ENCODE peak calls at places on chromosome 6, in ten cellular contexts. One of them, this sample, is unnamed.

GRCh38 chr6:113909224-113909856 is 52.2 kb downstream of the MARCKS start:
- DNase-seq in endothelial cell: peak; percentile 47
- DNase-seq in cardiac muscle cell: peak; percentile 79
- DNase-seq in nephron progenitor cell: peak; percentile 34
- DNase-seq in stimulated activated naive B cell treated with anti-CD40 and anti-IgM and Interleukin-4, amounts not matched to agents 10 μg/mL and 1 μg/mL and 100 μg/mL, for 72 hours: no peak
- DNase-seq in mesothelial cell of epicardium: no peak
- DNase-seq in RKO: peak; percentile 55
- DNase-seq in left cardiac atrium: no peak
- DNase-seq in DMS153: peak; percentile 7
- DNase-seq in stimulated activated CD4-positive, alpha-beta T cell treated with anti-CD3 and anti-CD28 coated beads, Interleukin-1b, Interleukin-23, amount 100 ng/mL, for 48 hours: no peak
- DNase-seq in this sample: peak; percentile 50

GRCh38 chr6:43274916-43275597 is 23.0 kb upstream of the SLC22A7 start:
- DNase-seq in endothelial cell: no peak
- DNase-seq in cardiac muscle cell: no peak
- DNase-seq in nephron progenitor cell: peak; percentile 65
- DNase-seq in stimulated activated naive B cell treated with anti-CD40 and anti-IgM and Interleukin-4, amounts not matched to agents 10 μg/mL and 1 μg/mL and 100 μg/mL, for 72 hours: no peak
- DNase-seq in mesothelial cell of epicardium: no peak
- DNase-seq in RKO: no peak
- DNase-seq in left cardiac atrium: no peak
- DNase-seq in DMS153: no peak
- DNase-seq in stimulated activated CD4-positive, alpha-beta T cell treated with anti-CD3 and anti-CD28 coated beads, Interleukin-1b, Interleukin-23, amount 100 ng/mL, for 48 hours: no peak
- DNase-seq in this sample: peak; percentile 82

GRCh38 chr6:34053721-34054120 is 92.2 kb downstream of the GRM4 start:
- DNase-seq in endothelial cell: no peak
- DNase-seq in cardiac muscle cell: no peak
- DNase-seq in nephron progenitor cell: no peak
- DNase-seq in stimulated activated naive B cell treated with anti-CD40 and anti-IgM and Interleukin-4, amounts not matched to agents 10 μg/mL and 1 μg/mL and 100 μg/mL, for 72 hours: no peak
- DNase-seq in mesothelial cell of epicardium: no peak
- DNase-seq in RKO: no peak
- DNase-seq in left cardiac atrium: no peak
- DNase-seq in DMS153: peak; percentile 91
- DNase-seq in stimulated activated CD4-positive, alpha-beta T cell treated with anti-CD3 and anti-CD28 coated beads, Interleukin-1b, Interleukin-23, amount 100 ng/mL, for 48 hours: no peak
- DNase-seq in this sample: no peak

GRCh38 chr6:34146021-34146782 is at the start of gene GRM4:
- DNase-seq in endothelial cell: no peak
- DNase-seq in cardiac muscle cell: no peak
- DNase-seq in nephron progenitor cell: no peak
- DNase-seq in stimulated activated naive B cell treated with anti-CD40 and anti-IgM and Interleukin-4, amounts not matched to agents 10 μg/mL and 1 μg/mL and 100 μg/mL, for 72 hours: no peak
- DNase-seq in mesothelial cell of epicardium: no peak
- DNase-seq in RKO: no peak
- DNase-seq in left cardiac atrium: no peak
- DNase-seq in DMS153: no peak
- DNase-seq in stimulated activated CD4-positive, alpha-beta T cell treated with anti-CD3 and anti-CD28 coated beads, Interleukin-1b, Interleukin-23, amount 100 ng/mL, for 48 hours: no peak
- DNase-seq in this sample: no peak

GRCh38 chr6:125014157-125014957 is 52.1 kb downstream of the RNF217 start:
- DNase-seq in endothelial cell: no peak
- DNase-seq in cardiac muscle cell: peak; percentile 86
- DNase-seq in nephron progenitor cell: no peak
- DNase-seq in stimulated activated naive B cell treated with anti-CD40 and anti-IgM and Interleukin-4, amounts not matched to agents 10 μg/mL and 1 μg/mL and 100 μg/mL, for 72 hours: no peak
- DNase-seq in mesothelial cell of epicardium: no peak
- DNase-seq in RKO: peak; percentile 51
- DNase-seq in left cardiac atrium: no peak
- DNase-seq in DMS153: no peak
- DNase-seq in stimulated activated CD4-positive, alpha-beta T cell treated with anti-CD3 and anti-CD28 coated beads, Interleukin-1b, Interleukin-23, amount 100 ng/mL, for 48 hours: no peak
- DNase-seq in this sample: no peak

GRCh38 chr6:131778134-131778533 is 29.7 kb upstream of the ENPP1 start:
- DNase-seq in endothelial cell: no peak
- DNase-seq in cardiac muscle cell: no peak
- DNase-seq in nephron progenitor cell: no peak
- DNase-seq in stimulated activated naive B cell treated with anti-CD40 and anti-IgM and Interleukin-4, amounts not matched to agents 10 μg/mL and 1 μg/mL and 100 μg/mL, for 72 hours: no peak
- DNase-seq in mesothelial cell of epicardium: no peak
- DNase-seq in RKO: no peak
- DNase-seq in left cardiac atrium: no peak
- DNase-seq in DMS153: no peak
- DNase-seq in stimulated activated CD4-positive, alpha-beta T cell treated with anti-CD3 and anti-CD28 coated beads, Interleukin-1b, Interleukin-23, amount 100 ng/mL, for 48 hours: no peak
- DNase-seq in this sample: no peak

GRCh38 chr6:128275681-128276080 is 244.7 kb downstream of the PTPRK start:
- DNase-seq in endothelial cell: no peak
- DNase-seq in cardiac muscle cell: no peak
- DNase-seq in nephron progenitor cell: no peak
- DNase-seq in stimulated activated naive B cell treated with anti-CD40 and anti-IgM and Interleukin-4, amounts not matched to agents 10 μg/mL and 1 μg/mL and 100 μg/mL, for 72 hours: no peak
- DNase-seq in mesothelial cell of epicardium: no peak
- DNase-seq in RKO: no peak
- DNase-seq in left cardiac atrium: no peak
- DNase-seq in DMS153: no peak
- DNase-seq in stimulated activated CD4-positive, alpha-beta T cell treated with anti-CD3 and anti-CD28 coated beads, Interleukin-1b, Interleukin-23, amount 100 ng/mL, for 48 hours: no peak
- DNase-seq in this sample: no peak

GRCh38 chr6:28816909-28817807 is 106.6 kb downstream of the TRIM27 start:
- DNase-seq in endothelial cell: peak; percentile 22
- DNase-seq in cardiac muscle cell: peak; percentile 56
- DNase-seq in nephron progenitor cell: peak; percentile 45
- DNase-seq in stimulated activated naive B cell treated with anti-CD40 and anti-IgM and Interleukin-4, amounts not matched to agents 10 μg/mL and 1 μg/mL and 100 μg/mL, for 72 hours: no peak
- DNase-seq in mesothelial cell of epicardium: no peak
- DNase-seq in RKO: peak; percentile 79
- DNase-seq in left cardiac atrium: no peak
- DNase-seq in DMS153: peak; percentile 18
- DNase-seq in stimulated activated CD4-positive, alpha-beta T cell treated with anti-CD3 and anti-CD28 coated beads, Interleukin-1b, Interleukin-23, amount 100 ng/mL, for 48 hours: peak; percentile 60
- DNase-seq in this sample: peak; percentile 27

GRCh38 chr6:106475280-106475679 is 114.8 kb downstream of the CRYBG1 start:
- DNase-seq in endothelial cell: no peak
- DNase-seq in cardiac muscle cell: no peak
- DNase-seq in nephron progenitor cell: no peak
- DNase-seq in stimulated activated naive B cell treated with anti-CD40 and anti-IgM and Interleukin-4, amounts not matched to agents 10 μg/mL and 1 μg/mL and 100 μg/mL, for 72 hours: no peak
- DNase-seq in mesothelial cell of epicardium: no peak
- DNase-seq in RKO: no peak
- DNase-seq in left cardiac atrium: no peak
- DNase-seq in DMS153: no peak
- DNase-seq in stimulated activated CD4-positive, alpha-beta T cell treated with anti-CD3 and anti-CD28 coated beads, Interleukin-1b, Interleukin-23, amount 100 ng/mL, for 48 hours: peak; percentile 8
- DNase-seq in this sample: no peak